ENCODE peak calls at places on chromosomes 11 and 22, in four cellular contexts. One of them, this sample, is unnamed.

GRCh38 chr11:75223954-75224643 is 16.5 kb upstream of the TPBGL start:
- DNase-seq in midbrain: no peak
- DNase-seq in HEK293T: no peak
- DNase-seq in T-helper 2 cell: no peak
- DNase-seq in this sample: no peak

GRCh38 chr11:22787565-22788162 is 41.9 kb downstream of the SVIP start:
- DNase-seq in HEK293T: peak
- DNase-seq in T-helper 2 cell: peak
- DNase-seq in midbrain: peak
- DNase-seq in this sample: peak

GRCh38 chr11:44325698-44326097 is 15.8 kb upstream of the ALX4 start:
- DNase-seq in T-helper 2 cell: no peak
- DNase-seq in HEK293T: no peak
- DNase-seq in midbrain: no peak
- DNase-seq in this sample: no peak

GRCh38 chr22:17112491-17113042 is 8.6 kb downstream of the TMEM121B start:
- DNase-seq in HEK293T: no peak
- DNase-seq in midbrain: no peak
- DNase-seq in T-helper 2 cell: no peak
- DNase-seq in this sample: no peak

GRCh38 chr22:39466228-39467006 is 9.6 kb downstream of the MGAT3 start:
- DNase-seq in midbrain: no peak
- DNase-seq in HEK293T: no peak
- DNase-seq in T-helper 2 cell: no peak
- DNase-seq in this sample: no peak

GRCh38 chr11:83720675-83721074 is 434.5 kb upstream of the CCDC90B start:
- DNase-seq in midbrain: no peak
- DNase-seq in HEK293T: no peak
- DNase-seq in T-helper 2 cell: no peak
- DNase-seq in this sample: no peak

GRCh38 chr11:102244681-102245409 is 72.4 kb upstream of the BIRC3 start:
- DNase-seq in HEK293T: no peak
- DNase-seq in midbrain: no peak
- DNase-seq in T-helper 2 cell: no peak
- DNase-seq in this sample: no peak

GRCh38 chr11:72575533-72576170 is 98.6 kb downstream of the PDE2A start:
- DNase-seq in HEK293T: no peak
- DNase-seq in T-helper 2 cell: no peak
- DNase-seq in midbrain: no peak
- DNase-seq in this sample: no peak

GRCh38 chr11:79582434-79582833 is 141.6 kb upstream of the TENM4 start:
- DNase-seq in T-helper 2 cell: no peak
- DNase-seq in HEK293T: no peak
- DNase-seq in midbrain: no peak
- DNase-seq in this sample: no peak

GRCh38 chr11:272931-273198 is 5.3 kb upstream of the NLRP6 start:
- DNase-seq in HEK293T: no peak
- DNase-seq in T-helper 2 cell: no peak
- DNase-seq in midbrain: no peak
- DNase-seq in this sample: no peak

GRCh38 chr22:27406389-27406861 is 395.1 kb downstream of the MN1 start:
- DNase-seq in T-helper 2 cell: no peak
- DNase-seq in HEK293T: no peak
- DNase-seq in midbrain: no peak
- DNase-seq in this sample: no peak

GRCh38 chr11:63023851-63024648 is 8.4 kb upstream of the SLC22A8 start:
- DNase-seq in midbrain: peak
- DNase-seq in T-helper 2 cell: peak
- DNase-seq in HEK293T: peak
- DNase-seq in this sample: peak